ENCODE peak calls at places on chromosomes 2 and 18, in seven cellular contexts. One of them, this sample, is unnamed.

GRCh38 chr2:156483741-156484173 is 47.6 kb downstream of the GPD2 start:
- DNase-seq in activated CD8-positive, alpha-beta memory T cell treated with anti-CD3 and anti-CD28 coated beads for 1 hour: no peak
- DNase-seq in activated naive CD4-positive, alpha-beta T cell treated with anti-CD3 and anti-CD28 coated beads, Interleukin-2, amount 50 U/mL, for 72 hours: no peak
- DNase-seq in activated effector memory CD4-positive, alpha-beta T cell treated with anti-CD3 and anti-CD28 coated beads, Interleukin-2, amount 50 U/mL, for 16 hours: no peak
- DNase-seq in activated CD4-positive, alpha-beta T cell treated with anti-CD3 and anti-CD28 coated beads, Interleukin-2, amount 10 ng/mL, durations not matched to agents 24 days and 14 days: no peak
- DNase-seq in effector memory CD8-positive, alpha-beta T cell: no peak
- DNase-seq in activated naive CD8-positive, alpha-beta T cell treated with anti-CD3 and anti-CD28 coated beads, Interleukin-2, amount 10 ng/mL, durations not matched to agents 7 days and 5 days: no peak
- DNase-seq in this sample: no peak

GRCh38 chr2:172806426-172807008 is 70.9 kb downstream of the RAPGEF4 start:
- DNase-seq in activated naive CD4-positive, alpha-beta T cell treated with anti-CD3 and anti-CD28 coated beads, Interleukin-2, amount 50 U/mL, for 72 hours: no peak
- DNase-seq in activated CD8-positive, alpha-beta memory T cell treated with anti-CD3 and anti-CD28 coated beads for 1 hour: no peak
- DNase-seq in activated CD4-positive, alpha-beta T cell treated with anti-CD3 and anti-CD28 coated beads, Interleukin-2, amount 10 ng/mL, durations not matched to agents 24 days and 14 days: peak
- DNase-seq in activated effector memory CD4-positive, alpha-beta T cell treated with anti-CD3 and anti-CD28 coated beads, Interleukin-2, amount 50 U/mL, for 16 hours: no peak
- DNase-seq in effector memory CD8-positive, alpha-beta T cell: no peak
- DNase-seq in activated naive CD8-positive, alpha-beta T cell treated with anti-CD3 and anti-CD28 coated beads, Interleukin-2, amount 10 ng/mL, durations not matched to agents 7 days and 5 days: no peak
- DNase-seq in this sample: no peak

GRCh38 chr2:53880756-53881155 is 21.0 kb upstream of the GPR75 start:
- DNase-seq in activated naive CD4-positive, alpha-beta T cell treated with anti-CD3 and anti-CD28 coated beads, Interleukin-2, amount 50 U/mL, for 72 hours: no peak
- DNase-seq in activated CD8-positive, alpha-beta memory T cell treated with anti-CD3 and anti-CD28 coated beads for 1 hour: no peak
- DNase-seq in activated CD4-positive, alpha-beta T cell treated with anti-CD3 and anti-CD28 coated beads, Interleukin-2, amount 10 ng/mL, durations not matched to agents 24 days and 14 days: no peak
- DNase-seq in activated naive CD8-positive, alpha-beta T cell treated with anti-CD3 and anti-CD28 coated beads, Interleukin-2, amount 10 ng/mL, durations not matched to agents 7 days and 5 days: no peak
- DNase-seq in effector memory CD8-positive, alpha-beta T cell: no peak
- DNase-seq in activated effector memory CD4-positive, alpha-beta T cell treated with anti-CD3 and anti-CD28 coated beads, Interleukin-2, amount 50 U/mL, for 16 hours: no peak
- DNase-seq in this sample: no peak

GRCh38 chr2:44181648-44182047 is 13.0 kb downstream of the PPM1B start:
- DNase-seq in activated effector memory CD4-positive, alpha-beta T cell treated with anti-CD3 and anti-CD28 coated beads, Interleukin-2, amount 50 U/mL, for 16 hours: no peak
- DNase-seq in activated naive CD8-positive, alpha-beta T cell treated with anti-CD3 and anti-CD28 coated beads, Interleukin-2, amount 10 ng/mL, durations not matched to agents 7 days and 5 days: no peak
- DNase-seq in activated naive CD4-positive, alpha-beta T cell treated with anti-CD3 and anti-CD28 coated beads, Interleukin-2, amount 50 U/mL, for 72 hours: no peak
- DNase-seq in effector memory CD8-positive, alpha-beta T cell: no peak
- DNase-seq in activated CD8-positive, alpha-beta memory T cell treated with anti-CD3 and anti-CD28 coated beads for 1 hour: no peak
- DNase-seq in activated CD4-positive, alpha-beta T cell treated with anti-CD3 and anti-CD28 coated beads, Interleukin-2, amount 10 ng/mL, durations not matched to agents 24 days and 14 days: no peak
- DNase-seq in this sample: no peak

GRCh38 chr18:33277431-33277830 is 163.1 kb downstream of the CCDC178 start:
- DNase-seq in activated effector memory CD4-positive, alpha-beta T cell treated with anti-CD3 and anti-CD28 coated beads, Interleukin-2, amount 50 U/mL, for 16 hours: no peak
- DNase-seq in activated naive CD8-positive, alpha-beta T cell treated with anti-CD3 and anti-CD28 coated beads, Interleukin-2, amount 10 ng/mL, durations not matched to agents 7 days and 5 days: no peak
- DNase-seq in activated CD8-positive, alpha-beta memory T cell treated with anti-CD3 and anti-CD28 coated beads for 1 hour: no peak
- DNase-seq in activated CD4-positive, alpha-beta T cell treated with anti-CD3 and anti-CD28 coated beads, Interleukin-2, amount 10 ng/mL, durations not matched to agents 24 days and 14 days: no peak
- DNase-seq in activated naive CD4-positive, alpha-beta T cell treated with anti-CD3 and anti-CD28 coated beads, Interleukin-2, amount 50 U/mL, for 72 hours: no peak
- DNase-seq in effector memory CD8-positive, alpha-beta T cell: no peak
- DNase-seq in this sample: no peak

GRCh38 chr2:148926291-148926961 is 51.4 kb downstream of the KIF5C start:
- DNase-seq in activated naive CD4-positive, alpha-beta T cell treated with anti-CD3 and anti-CD28 coated beads, Interleukin-2, amount 50 U/mL, for 72 hours: no peak
- DNase-seq in activated CD4-positive, alpha-beta T cell treated with anti-CD3 and anti-CD28 coated beads, Interleukin-2, amount 10 ng/mL, durations not matched to agents 24 days and 14 days: peak
- DNase-seq in activated CD8-positive, alpha-beta memory T cell treated with anti-CD3 and anti-CD28 coated beads for 1 hour: no peak
- DNase-seq in activated effector memory CD4-positive, alpha-beta T cell treated with anti-CD3 and anti-CD28 coated beads, Interleukin-2, amount 50 U/mL, for 16 hours: peak
- DNase-seq in effector memory CD8-positive, alpha-beta T cell: peak
- DNase-seq in activated naive CD8-positive, alpha-beta T cell treated with anti-CD3 and anti-CD28 coated beads, Interleukin-2, amount 10 ng/mL, durations not matched to agents 7 days and 5 days: peak
- DNase-seq in this sample: peak

GRCh38 chr2:85651097-85651496 is 16.9 kb downstream of the SFTPB start:
- DNase-seq in activated effector memory CD4-positive, alpha-beta T cell treated with anti-CD3 and anti-CD28 coated beads, Interleukin-2, amount 50 U/mL, for 16 hours: no peak
- DNase-seq in activated CD8-positive, alpha-beta memory T cell treated with anti-CD3 and anti-CD28 coated beads for 1 hour: no peak
- DNase-seq in effector memory CD8-positive, alpha-beta T cell: no peak
- DNase-seq in activated CD4-positive, alpha-beta T cell treated with anti-CD3 and anti-CD28 coated beads, Interleukin-2, amount 10 ng/mL, durations not matched to agents 24 days and 14 days: no peak
- DNase-seq in activated naive CD4-positive, alpha-beta T cell treated with anti-CD3 and anti-CD28 coated beads, Interleukin-2, amount 50 U/mL, for 72 hours: no peak
- DNase-seq in activated naive CD8-positive, alpha-beta T cell treated with anti-CD3 and anti-CD28 coated beads, Interleukin-2, amount 10 ng/mL, durations not matched to agents 7 days and 5 days: no peak
- DNase-seq in this sample: no peak

GRCh38 chr2:110655701-110656100 is 22.2 kb downstream of the BUB1 start:
- DNase-seq in activated CD4-positive, alpha-beta T cell treated with anti-CD3 and anti-CD28 coated beads, Interleukin-2, amount 10 ng/mL, durations not matched to agents 24 days and 14 days: no peak
- DNase-seq in activated effector memory CD4-positive, alpha-beta T cell treated with anti-CD3 and anti-CD28 coated beads, Interleukin-2, amount 50 U/mL, for 16 hours: no peak
- DNase-seq in activated naive CD8-positive, alpha-beta T cell treated with anti-CD3 and anti-CD28 coated beads, Interleukin-2, amount 10 ng/mL, durations not matched to agents 7 days and 5 days: no peak
- DNase-seq in activated naive CD4-positive, alpha-beta T cell treated with anti-CD3 and anti-CD28 coated beads, Interleukin-2, amount 50 U/mL, for 72 hours: no peak
- DNase-seq in activated CD8-positive, alpha-beta memory T cell treated with anti-CD3 and anti-CD28 coated beads for 1 hour: no peak
- DNase-seq in effector memory CD8-positive, alpha-beta T cell: no peak
- DNase-seq in this sample: no peak

GRCh38 chr2:15976334-15976733 is 36.0 kb downstream of the MYCN start:
- DNase-seq in activated naive CD4-positive, alpha-beta T cell treated with anti-CD3 and anti-CD28 coated beads, Interleukin-2, amount 50 U/mL, for 72 hours: no peak
- DNase-seq in effector memory CD8-positive, alpha-beta T cell: no peak
- DNase-seq in activated CD8-positive, alpha-beta memory T cell treated with anti-CD3 and anti-CD28 coated beads for 1 hour: no peak
- DNase-seq in activated CD4-positive, alpha-beta T cell treated with anti-CD3 and anti-CD28 coated beads, Interleukin-2, amount 10 ng/mL, durations not matched to agents 24 days and 14 days: no peak
- DNase-seq in activated effector memory CD4-positive, alpha-beta T cell treated with anti-CD3 and anti-CD28 coated beads, Interleukin-2, amount 50 U/mL, for 16 hours: no peak
- DNase-seq in activated naive CD8-positive, alpha-beta T cell treated with anti-CD3 and anti-CD28 coated beads, Interleukin-2, amount 10 ng/mL, durations not matched to agents 7 days and 5 days: no peak
- DNase-seq in this sample: no peak

GRCh38 chr2:55781542-55781941 is 87.9 kb upstream of the PNPT1 start:
- DNase-seq in effector memory CD8-positive, alpha-beta T cell: no peak
- DNase-seq in activated effector memory CD4-positive, alpha-beta T cell treated with anti-CD3 and anti-CD28 coated beads, Interleukin-2, amount 50 U/mL, for 16 hours: no peak
- DNase-seq in activated naive CD4-positive, alpha-beta T cell treated with anti-CD3 and anti-CD28 coated beads, Interleukin-2, amount 50 U/mL, for 72 hours: no peak
- DNase-seq in activated naive CD8-positive, alpha-beta T cell treated with anti-CD3 and anti-CD28 coated beads, Interleukin-2, amount 10 ng/mL, durations not matched to agents 7 days and 5 days: no peak
- DNase-seq in activated CD8-positive, alpha-beta memory T cell treated with anti-CD3 and anti-CD28 coated beads for 1 hour: no peak
- DNase-seq in activated CD4-positive, alpha-beta T cell treated with anti-CD3 and anti-CD28 coated beads, Interleukin-2, amount 10 ng/mL, durations not matched to agents 24 days and 14 days: no peak
- DNase-seq in this sample: no peak

GRCh38 chr18:54608008-54608642 is 17.1 kb downstream of the DYNAP start:
- DNase-seq in activated effector memory CD4-positive, alpha-beta T cell treated with anti-CD3 and anti-CD28 coated beads, Interleukin-2, amount 50 U/mL, for 16 hours: no peak
- DNase-seq in activated naive CD8-positive, alpha-beta T cell treated with anti-CD3 and anti-CD28 coated beads, Interleukin-2, amount 10 ng/mL, durations not matched to agents 7 days and 5 days: no peak
- DNase-seq in activated CD4-positive, alpha-beta T cell treated with anti-CD3 and anti-CD28 coated beads, Interleukin-2, amount 10 ng/mL, durations not matched to agents 24 days and 14 days: no peak
- DNase-seq in activated naive CD4-positive, alpha-beta T cell treated with anti-CD3 and anti-CD28 coated beads, Interleukin-2, amount 50 U/mL, for 72 hours: no peak
- DNase-seq in activated CD8-positive, alpha-beta memory T cell treated with anti-CD3 and anti-CD28 coated beads for 1 hour: no peak
- DNase-seq in effector memory CD8-positive, alpha-beta T cell: no peak
- DNase-seq in this sample: no peak

GRCh38 chr2:174120346-174120745 is 128.0 kb downstream of the OLA1 start:
- DNase-seq in activated naive CD8-positive, alpha-beta T cell treated with anti-CD3 and anti-CD28 coated beads, Interleukin-2, amount 10 ng/mL, durations not matched to agents 7 days and 5 days: no peak
- DNase-seq in activated effector memory CD4-positive, alpha-beta T cell treated with anti-CD3 and anti-CD28 coated beads, Interleukin-2, amount 50 U/mL, for 16 hours: no peak
- DNase-seq in effector memory CD8-positive, alpha-beta T cell: no peak
- DNase-seq in activated naive CD4-positive, alpha-beta T cell treated with anti-CD3 and anti-CD28 coated beads, Interleukin-2, amount 50 U/mL, for 72 hours: no peak
- DNase-seq in activated CD8-positive, alpha-beta memory T cell treated with anti-CD3 and anti-CD28 coated beads for 1 hour: no peak
- DNase-seq in activated CD4-positive, alpha-beta T cell treated with anti-CD3 and anti-CD28 coated beads, Interleukin-2, amount 10 ng/mL, durations not matched to agents 24 days and 14 days: no peak
- DNase-seq in this sample: no peak

GRCh38 chr2:185456517-185456916 is 282.1 kb upstream of the FSIP2 start:
- DNase-seq in activated CD4-positive, alpha-beta T cell treated with anti-CD3 and anti-CD28 coated beads, Interleukin-2, amount 10 ng/mL, durations not matched to agents 24 days and 14 days: no peak
- DNase-seq in activated CD8-positive, alpha-beta memory T cell treated with anti-CD3 and anti-CD28 coated beads for 1 hour: no peak
- DNase-seq in effector memory CD8-positive, alpha-beta T cell: no peak
- DNase-seq in activated naive CD4-positive, alpha-beta T cell treated with anti-CD3 and anti-CD28 coated beads, Interleukin-2, amount 50 U/mL, for 72 hours: no peak
- DNase-seq in activated naive CD8-positive, alpha-beta T cell treated with anti-CD3 and anti-CD28 coated beads, Interleukin-2, amount 10 ng/mL, durations not matched to agents 7 days and 5 days: no peak
- DNase-seq in activated effector memory CD4-positive, alpha-beta T cell treated with anti-CD3 and anti-CD28 coated beads, Interleukin-2, amount 50 U/mL, for 16 hours: no peak
- DNase-seq in this sample: no peak